ENCODE peak calls at places on chromosomes 6 and 20, in four cellular contexts. One of them, this sample, is unnamed.

GRCh38 chr6:2793491-2794151 is 28.4 kb downstream of the WRNIP1 start:
- DNase-seq in hepatocyte: peak; percentile 56
- DNase-seq in neuronal stem cell: no peak
- DNase-seq in left ventricle myocardium inferior: no peak
- DNase-seq in this sample: no peak

GRCh38 chr6:39263299-39264037 is 34.2 kb upstream of the KCNK5 start:
- DNase-seq in hepatocyte: no peak
- DNase-seq in neuronal stem cell: no peak
- DNase-seq in left ventricle myocardium inferior: no peak
- DNase-seq in this sample: no peak

GRCh38 chr6:29705389-29706231 is 17.6 kb upstream of the HLA-F start:
- DNase-seq in hepatocyte: peak; percentile 72
- DNase-seq in neuronal stem cell: peak; percentile 31
- DNase-seq in left ventricle myocardium inferior: no peak
- DNase-seq in this sample: no peak

GRCh38 chr20:37627060-37627766 is 66.6 kb upstream of the CTNNBL1 start:
- DNase-seq in hepatocyte: peak; percentile 81
- DNase-seq in neuronal stem cell: peak; percentile 82
- DNase-seq in left ventricle myocardium inferior: peak; percentile 28
- DNase-seq in this sample: no peak

GRCh38 chr6:137731600-137731959 is 135.5 kb upstream of the TNFAIP3 start:
- DNase-seq in hepatocyte: no peak
- DNase-seq in neuronal stem cell: no peak
- DNase-seq in left ventricle myocardium inferior: no peak
- DNase-seq in this sample: no peak

GRCh38 chr6:166573456-166574216 is 12.8 kb downstream of the RAMACL start:
- DNase-seq in hepatocyte: no peak
- DNase-seq in neuronal stem cell: no peak
- DNase-seq in left ventricle myocardium inferior: no peak
- DNase-seq in this sample: no peak

GRCh38 chr6:53056273-53056672 is 8.9 kb upstream of the FBXO9 start:
- DNase-seq in hepatocyte: no peak
- DNase-seq in neuronal stem cell: no peak
- DNase-seq in left ventricle myocardium inferior: no peak
- DNase-seq in this sample: no peak

GRCh38 chr6:82741325-82741995 is 324.2 kb downstream of the UBE3D start:
- DNase-seq in hepatocyte: no peak
- DNase-seq in neuronal stem cell: no peak
- DNase-seq in left ventricle myocardium inferior: no peak
- DNase-seq in this sample: no peak

GRCh38 chr6:99347804-99348203 is 1.7 kb downstream of the FAXC start:
- DNase-seq in hepatocyte: no peak
- DNase-seq in neuronal stem cell: no peak
- DNase-seq in left ventricle myocardium inferior: no peak
- DNase-seq in this sample: no peak

GRCh38 chr20:49170714-49171113 is 17.4 kb downstream of the STAU1 start:
- DNase-seq in hepatocyte: no peak
- DNase-seq in neuronal stem cell: no peak
- DNase-seq in left ventricle myocardium inferior: no peak
- DNase-seq in this sample: no peak

GRCh38 chr20:49166534-49167449 is 21.3 kb downstream of the STAU1 start:
- DNase-seq in hepatocyte: no peak
- DNase-seq in neuronal stem cell: no peak
- DNase-seq in left ventricle myocardium inferior: no peak
- DNase-seq in this sample: no peak

GRCh38 chr20:49165611-49166010 is 22.5 kb downstream of the STAU1 start:
- DNase-seq in hepatocyte: no peak
- DNase-seq in neuronal stem cell: no peak
- DNase-seq in left ventricle myocardium inferior: no peak
- DNase-seq in this sample: no peak

GRCh38 chr20:49169547-49169946 is 18.6 kb downstream of the STAU1 start:
- DNase-seq in hepatocyte: no peak
- DNase-seq in neuronal stem cell: no peak
- DNase-seq in left ventricle myocardium inferior: no peak
- DNase-seq in this sample: no peak

DNA sequence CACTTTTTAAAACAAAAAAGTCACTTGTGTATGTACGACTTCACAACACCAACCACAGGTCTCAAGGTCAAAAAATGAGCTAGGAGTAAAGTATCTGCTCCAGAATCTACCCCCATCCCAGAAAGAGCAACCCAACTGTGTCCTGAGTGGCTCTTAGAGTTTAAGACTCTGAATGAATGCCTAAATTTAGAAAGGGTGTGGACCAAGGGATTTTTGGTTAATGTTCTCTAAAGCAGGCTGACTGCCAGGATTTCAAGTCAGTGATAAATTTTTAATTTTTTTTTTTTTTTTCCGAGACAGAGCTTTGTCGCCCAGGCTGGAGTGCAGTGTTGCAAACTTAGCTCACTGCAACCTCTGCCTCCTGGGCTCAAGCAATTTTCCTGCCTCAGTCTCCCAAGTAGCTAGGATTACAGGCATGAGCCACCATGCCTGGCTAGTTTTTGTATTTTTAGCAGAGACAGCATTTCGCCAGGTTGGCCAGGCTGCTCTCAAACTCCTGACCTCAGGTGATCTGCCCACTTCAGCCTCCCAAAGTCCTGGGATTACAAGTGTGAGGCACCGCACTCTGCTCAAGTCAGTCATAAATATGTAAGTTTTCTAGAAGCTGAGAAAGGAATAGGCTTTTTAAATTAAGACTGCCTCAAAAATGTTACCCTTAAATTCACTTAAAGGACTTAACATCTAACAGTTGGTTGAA is 20.2 kb downstream of the STAU1 start:
- DNase-seq in hepatocyte: no peak
- DNase-seq in neuronal stem cell: no peak
- DNase-seq in left ventricle myocardium inferior: no peak
- DNase-seq in this sample: no peak
- H3K4me3 ChIP-seq in hepatocyte: no peak overlapping the region
- H3K4me3 ChIP-seq in neuronal stem cell: no peak overlapping the region
- H3K4me3 ChIP-seq in left ventricle myocardium inferior: peak overlapping the region; percentile 1
- H3K4me3 ChIP-seq in this sample: no peak overlapping the region

DNA sequence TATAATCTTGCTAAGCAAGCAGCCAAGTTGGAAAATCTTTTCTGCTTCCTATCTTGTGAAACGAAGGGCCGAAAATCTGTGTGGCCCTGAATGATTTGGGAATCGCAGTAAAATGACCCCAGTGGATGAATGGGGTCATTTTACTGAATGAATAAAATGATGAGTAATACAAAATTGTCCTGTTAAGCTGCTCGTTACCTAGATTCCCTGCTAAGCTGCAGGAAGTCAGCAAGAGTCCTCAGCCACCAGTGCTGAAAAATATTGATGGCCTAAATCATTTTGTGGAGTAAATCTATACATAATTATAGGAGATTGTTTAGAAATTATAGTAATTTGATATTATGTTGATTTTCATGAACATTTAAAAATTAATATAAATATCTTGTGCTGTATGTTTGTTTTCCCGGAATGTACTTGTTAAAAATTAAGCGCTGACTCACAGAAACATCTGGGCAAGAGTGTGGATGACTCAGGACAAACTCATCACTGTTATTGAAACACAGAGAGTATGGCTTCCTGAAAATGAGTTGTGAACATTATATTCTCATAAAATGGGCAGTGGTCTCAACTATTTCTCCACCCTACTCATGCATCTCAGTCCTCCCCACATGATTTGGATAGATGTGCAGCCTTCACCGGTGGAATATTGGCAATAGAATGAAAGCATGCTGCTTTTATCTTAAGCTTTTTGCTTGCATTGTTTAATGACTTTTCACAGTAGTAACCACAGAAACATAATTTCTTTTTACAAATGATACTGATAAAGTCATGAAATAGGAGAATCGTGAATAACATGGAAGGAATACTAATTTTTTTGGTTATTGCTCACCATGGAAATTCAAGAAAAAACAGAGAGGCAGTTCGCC is 36.2 kb upstream of the RGS17 start:
- DNase-seq in hepatocyte: no peak
- DNase-seq in neuronal stem cell: no peak
- DNase-seq in left ventricle myocardium inferior: no peak
- DNase-seq in this sample: no peak
- H3K27ac ChIP-seq in hepatocyte: peak overlapping the region; percentile 11
- H3K27ac ChIP-seq in neuronal stem cell: no peak overlapping the region
- H3K27ac ChIP-seq in left ventricle myocardium inferior: no peak overlapping the region
- H3K27ac ChIP-seq in this sample: no peak overlapping the region

GRCh38 chr20:56205350-56205749 is 43.2 kb upstream of the MC3R start:
- DNase-seq in hepatocyte: no peak
- DNase-seq in neuronal stem cell: no peak
- DNase-seq in left ventricle myocardium inferior: no peak
- DNase-seq in this sample: no peak
- H3K9me3 ChIP-seq in hepatocyte: no peaks in the 10 kb centered on the region
- H3K9me3 ChIP-seq in neuronal stem cell: peaks cover 4% of the 10 kb centered on the region
- H3K9me3 ChIP-seq in left ventricle myocardium inferior: peaks cover 8% of the 10 kb centered on the region
- H3K9me3 ChIP-seq in this sample: peaks cover 3% of the 10 kb centered on the region

DNA sequence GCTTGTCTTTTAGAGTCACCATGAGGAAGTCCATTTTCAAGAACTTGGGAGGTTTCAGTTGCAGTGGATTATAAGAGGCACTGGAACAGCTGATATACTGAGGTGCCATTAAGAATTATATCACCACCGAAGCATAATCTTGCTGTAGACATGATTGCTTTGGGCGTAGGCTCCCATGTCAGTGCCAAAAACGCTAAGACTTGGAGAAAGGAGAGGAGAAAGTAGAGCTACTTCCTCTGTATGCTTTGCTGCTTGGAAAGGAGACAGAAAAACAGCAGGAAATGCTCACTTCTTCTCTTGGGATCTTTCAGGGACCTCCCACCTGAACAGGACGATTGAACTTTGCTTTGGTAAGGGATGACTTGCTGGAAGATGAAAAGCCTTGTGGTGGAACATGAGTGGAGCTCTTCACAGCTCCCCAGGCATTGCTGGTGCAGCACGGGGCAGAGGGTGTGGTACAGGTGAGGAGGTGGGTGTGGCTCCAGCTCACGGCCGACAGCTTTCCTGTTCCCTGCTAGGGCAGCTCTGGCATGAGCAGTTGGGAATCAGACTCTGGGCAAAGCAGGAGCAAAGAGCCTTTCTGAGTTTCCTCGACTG is 190.4 kb upstream of the JAG1 start:
- DNase-seq in hepatocyte: peak; percentile 59
- DNase-seq in neuronal stem cell: no peak
- DNase-seq in left ventricle myocardium inferior: peak; percentile 25
- DNase-seq in this sample: no peak
- H3K4me3 ChIP-seq in hepatocyte: no peak overlapping the region
- H3K4me3 ChIP-seq in neuronal stem cell: no peak overlapping the region
- H3K4me3 ChIP-seq in left ventricle myocardium inferior: peak overlapping the region; percentile 18
- H3K4me3 ChIP-seq in this sample: no peak overlapping the region

GRCh38 chr6:22236626-22237414 is 60.0 kb downstream of the PRL start:
- DNase-seq in hepatocyte: peak; percentile 25
- DNase-seq in neuronal stem cell: no peak
- DNase-seq in left ventricle myocardium inferior: no peak
- DNase-seq in this sample: no peak

GRCh38 chr6:22231616-22232015 is 65.2 kb downstream of the PRL start:
- DNase-seq in hepatocyte: no peak
- DNase-seq in neuronal stem cell: no peak
- DNase-seq in left ventricle myocardium inferior: no peak
- DNase-seq in this sample: no peak

GRCh38 chr6:22227824-22228610 is 68.8 kb downstream of the PRL start:
- DNase-seq in hepatocyte: no peak
- DNase-seq in neuronal stem cell: no peak
- DNase-seq in left ventricle myocardium inferior: no peak
- DNase-seq in this sample: no peak

GRCh38 chr6:22231050-22231449 is 65.8 kb downstream of the PRL start:
- DNase-seq in hepatocyte: no peak
- DNase-seq in neuronal stem cell: no peak
- DNase-seq in left ventricle myocardium inferior: no peak
- DNase-seq in this sample: no peak
- H3K27ac ChIP-seq in hepatocyte: no peak overlapping the region
- H3K27ac ChIP-seq in neuronal stem cell: no peak overlapping the region
- H3K27ac ChIP-seq in left ventricle myocardium inferior: no peak overlapping the region
- H3K27ac ChIP-seq in this sample: no peak overlapping the region

GRCh38 chr6:17890309-17890708 is 97.1 kb downstream of the KIF13A start:
- DNase-seq in hepatocyte: no peak
- DNase-seq in neuronal stem cell: no peak
- DNase-seq in left ventricle myocardium inferior: no peak
- DNase-seq in this sample: no peak

GRCh38 chr6:17894905-17895304 is 92.5 kb downstream of the KIF13A start:
- DNase-seq in hepatocyte: no peak
- DNase-seq in neuronal stem cell: no peak
- DNase-seq in left ventricle myocardium inferior: no peak
- DNase-seq in this sample: no peak

GRCh38 chr6:17892097-17892686 is 95.2 kb downstream of the KIF13A start:
- DNase-seq in hepatocyte: no peak
- DNase-seq in neuronal stem cell: no peak
- DNase-seq in left ventricle myocardium inferior: no peak
- DNase-seq in this sample: no peak

GRCh38 chr6:17897681-17898080 is 89.8 kb downstream of the KIF13A start:
- DNase-seq in hepatocyte: no peak
- DNase-seq in neuronal stem cell: no peak
- DNase-seq in left ventricle myocardium inferior: no peak
- DNase-seq in this sample: no peak

DNA sequence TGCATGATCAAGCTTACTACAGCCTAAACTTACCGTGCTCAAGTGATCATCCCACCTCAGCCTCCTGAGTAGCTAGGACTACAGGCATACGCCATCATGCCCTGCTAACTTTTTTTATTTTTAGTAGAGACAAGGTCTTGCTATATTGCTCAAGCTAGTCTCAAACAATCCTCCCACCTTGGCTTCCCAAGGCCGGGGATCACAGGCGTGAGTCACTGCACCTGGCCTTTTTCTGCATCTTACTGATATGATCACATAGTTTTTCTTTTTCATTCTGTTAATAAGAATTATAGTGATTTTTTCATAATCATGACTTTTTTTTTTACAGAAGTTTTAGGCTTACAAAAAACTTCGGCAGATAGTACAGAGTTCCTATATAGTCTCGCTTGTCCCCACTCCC is 93.2 kb downstream of the KIF13A start:
- DNase-seq in hepatocyte: no peak
- DNase-seq in neuronal stem cell: no peak
- DNase-seq in left ventricle myocardium inferior: no peak
- DNase-seq in this sample: no peak
- H3K9me3 ChIP-seq in hepatocyte: peaks cover 34% of the 10 kb centered on the region
- H3K9me3 ChIP-seq in neuronal stem cell: peaks cover 49% of the 10 kb centered on the region
- H3K9me3 ChIP-seq in left ventricle myocardium inferior: peaks cover 21% of the 10 kb centered on the region
- H3K9me3 ChIP-seq in this sample: peaks cover 11% of the 10 kb centered on the region